ENCODE peak calls at places on chromosome 16, in six cellular contexts. Q is BE2C, Y is IMR-90, M is NB4, L is A673, D is astrocyte of the spinal cord. V is an unnamed sample.

GRCh38 chr16:89371968-89372634 is 118.3 kb downstream of the ANKRD11 start:
- DNase-seq in Q (no peak), L (no peak), Y (peak; percentile 65), D (no peak), M (no peak), V (no peak)

GRCh38 chr16:48932216-48932855 is 322.4 kb upstream of the N4BP1 start:
- DNase-seq in Q (no peak), Y (no peak), D (no peak), M (no peak), L (no peak), V (no peak)

GRCh38 chr16:85308585-85309540 is 196.6 kb upstream of the CIBAR2 start:
- DNase-seq in Y (no peak), Q (no peak), M (no peak), L (no peak), D (no peak), V (peak; percentile 26)

GRCh38 chr16:88627531-88628411 is 10.6 kb upstream of the IL17C start:
- DNase-seq in M (no peak), Y (no peak), Q (no peak), D (no peak), L (no peak), V (no peak)

GRCh38 chr16:87240211-87241134 is 76.7 kb downstream of the C16orf95 start:
- DNase-seq in M (no peak), Y (peak; percentile 21), L (no peak), D (no peak), Q (no peak), V (no peak)

GRCh38 chr16:12503201-12503600 is 300.5 kb downstream of the CPPED1 start:
- DNase-seq in Q (no peak), Y (no peak), D (no peak), M (no peak), L (no peak), V (no peak)

GRCh38 chr16:69833791-69834282 is 71.7 kb downstream of the WWP2 start:
- DNase-seq in Y (no peak), L (no peak), Q (peak; percentile 63), D (no peak), M (no peak), V (no peak)

GRCh38 chr16:56970934-56971767 is 9.4 kb downstream of the CETP start:
- DNase-seq in L (no peak), Q (no peak), M (peak; percentile 51), Y (peak; percentile 19), D (no peak), V (peak; percentile 90)

GRCh38 chr16:73735018-73735417 is 561.6 kb upstream of the PSMD7 start:
- DNase-seq in Y (peak; percentile 75), D (peak; percentile 55), M (no peak), Q (no peak), L (no peak), V (peak; percentile 48)

GRCh38 chr16:23917621-23918020 is 81.8 kb downstream of the PRKCB start:
- DNase-seq in L (no peak), D (no peak), Q (no peak), M (no peak), Y (no peak), V (peak; percentile 82)

GRCh38 chr16:53257001-53257400 is 177.3 kb upstream of the RBL2 start:
- DNase-seq in D (peak; percentile 42), Q (no peak), Y (peak; percentile 59), L (no peak), M (no peak), V (no peak)

GRCh38 chr16:10228779-10229178 is 46.6 kb upstream of the GRIN2A start:
- DNase-seq in L (no peak), M (no peak), Y (no peak), Q (no peak), D (no peak), V (peak; percentile 57)

GRCh38 chr16:10226672-10227306 is 44.6 kb upstream of the GRIN2A start:
- DNase-seq in M (no peak), D (no peak), Y (no peak), Q (no peak), L (no peak), V (no peak)

GRCh38 chr16:10231563-10231962 is 49.3 kb upstream of the GRIN2A start:
- DNase-seq in L (no peak), Q (no peak), M (no peak), D (no peak), Y (no peak), V (no peak)

DNA sequence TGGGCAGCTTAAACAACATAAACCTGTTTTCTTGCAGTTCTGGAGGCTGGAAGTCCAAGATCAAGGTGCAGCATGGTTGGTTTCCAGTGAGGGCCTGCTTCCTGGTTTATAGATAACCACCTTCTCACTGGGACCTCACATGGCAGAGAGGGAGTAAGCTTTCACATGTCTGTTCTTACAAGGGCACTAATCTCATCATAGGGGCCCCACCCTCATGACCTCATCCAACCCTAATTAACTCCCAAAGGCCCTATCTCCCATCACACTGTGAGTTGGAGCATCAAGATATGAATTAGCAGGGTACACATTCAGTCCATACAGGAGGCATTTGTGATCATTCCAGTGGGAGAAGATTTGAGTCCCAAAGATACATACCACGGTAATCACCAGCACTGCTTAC is 50.5 kb upstream of the GRIN2A start:
- DNase-seq in D (no peak), M (no peak), L (no peak), Y (no peak), Q (no peak), V (no peak)
- H3K4me3 ChIP-seq in D (no peak overlapping the region), M (no peak overlapping the region), L (no peak overlapping the region), Y (no peak overlapping the region), Q (no peak overlapping the region), V (no peak overlapping the region)

DNA sequence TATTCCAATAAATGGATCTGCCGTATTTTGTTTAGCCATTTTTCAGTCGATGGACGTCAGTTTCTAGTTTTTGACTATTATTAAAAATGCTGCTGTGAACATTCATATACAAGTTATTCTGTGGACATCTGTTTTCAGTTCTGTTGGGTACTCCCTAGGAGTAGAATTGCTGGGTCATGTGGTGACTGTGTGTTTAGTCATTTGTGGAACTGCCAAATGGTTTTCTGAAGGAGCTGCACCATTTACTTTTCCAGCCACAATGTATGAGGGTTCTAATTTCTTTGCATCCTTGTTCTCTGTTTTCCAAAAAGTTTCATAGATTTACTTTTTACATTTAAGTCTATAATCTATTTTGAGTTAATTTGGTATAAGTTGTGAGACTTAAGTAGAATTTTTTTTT is 29.5 kb downstream of the CYLD start:
- DNase-seq in D (peak; percentile 79), L (no peak), M (no peak), Y (peak; percentile 88), Q (no peak), V (no peak)
- TF ChIP-seq CTCF in D (no peak), L (no peak), M (no peak), Y (no peak), Q (no peak), V (no peak)

GRCh38 chr16:31136287-31136662 is 748 bp upstream of the PRSS8 start:
- DNase-seq in Q (no peak), Y (no peak), M (no peak), D (no peak), L (no peak), V (no peak)

GRCh38 chr16:31135535-31136286 is at the start of gene PRSS8:
- DNase-seq in Q (no peak), Y (no peak), D (no peak), L (no peak), M (no peak), V (no peak)

GRCh38 chr16:31142109-31143035 is 6.8 kb upstream of the PRSS8 start:
- DNase-seq in L (peak; percentile 99), D (peak; percentile 99), Q (peak; percentile 99), Y (peak; percentile 98), M (peak; percentile 98), V (peak; percentile 99)

GRCh38 chr16:31141489-31142108 is 6.1 kb upstream of the PRSS8 start:
- DNase-seq in M (no peak), Y (peak; percentile 84), L (no peak), Q (peak; percentile 41), D (no peak), V (no peak)

GRCh38 chr16:31138621-31139578 is 3.4 kb upstream of the PRSS8 start:
- DNase-seq in D (peak; percentile 43), Q (peak; percentile 76), Y (peak; percentile 70), M (no peak), L (no peak), V (no peak)
- H3K4me3 ChIP-seq in D (no peak overlapping the region), Q (no peak overlapping the region), Y (no peak overlapping the region), M (no peak overlapping the region), L (no peak overlapping the region), V (no peak overlapping the region)

GRCh38 chr16:84103678-84104077 is 13.1 kb downstream of the MBTPS1 start:
- DNase-seq in Q (no peak), Y (no peak), M (no peak), L (no peak), D (no peak), V (no peak)
- TF ChIP-seq CTCF in Q (no peak), Y (no peak), M (no peak), L (no peak), D (no peak), V (no peak)